ENCODE peak calls at places on chromosomes 3 and 15, in ten cellular contexts. One of them, this sample, is unnamed.

GRCh38 chr3:41148446-41148845 is 50.9 kb upstream of the CTNNB1 start:
- DNase-seq in GM12878: no peak
- DNase-seq in astrocyte of the cerebellum: peak
- DNase-seq in neural progenitor cell: no peak
- DNase-seq in ovary: no peak
- DNase-seq in A549: no peak
- DNase-seq in astrocyte of the spinal cord: peak
- DNase-seq in heart left ventricle: no peak
- DNase-seq in SK-N-SH: peak
- DNase-seq in psoas muscle: no peak
- DNase-seq in this sample: no peak

GRCh38 chr15:90648137-90649070 is 68.7 kb upstream of the BLM start:
- DNase-seq in astrocyte of the cerebellum: peak
- DNase-seq in heart left ventricle: peak
- DNase-seq in SK-N-SH: peak
- DNase-seq in ovary: no peak
- DNase-seq in A549: peak
- DNase-seq in GM12878: no peak
- DNase-seq in astrocyte of the spinal cord: peak
- DNase-seq in neural progenitor cell: peak
- DNase-seq in psoas muscle: peak
- DNase-seq in this sample: peak

GRCh38 chr3:27628029-27628750 is 93.9 kb downstream of the EOMES start:
- DNase-seq in A549: no peak
- DNase-seq in astrocyte of the spinal cord: no peak
- DNase-seq in GM12878: no peak
- DNase-seq in neural progenitor cell: no peak
- DNase-seq in psoas muscle: no peak
- DNase-seq in ovary: no peak
- DNase-seq in astrocyte of the cerebellum: no peak
- DNase-seq in heart left ventricle: no peak
- DNase-seq in SK-N-SH: no peak
- DNase-seq in this sample: no peak

GRCh38 chr3:136990826-136991225 is 33.0 kb downstream of the IL20RB start:
- DNase-seq in A549: no peak
- DNase-seq in ovary: no peak
- DNase-seq in GM12878: no peak
- DNase-seq in SK-N-SH: no peak
- DNase-seq in astrocyte of the cerebellum: no peak
- DNase-seq in psoas muscle: no peak
- DNase-seq in astrocyte of the spinal cord: no peak
- DNase-seq in neural progenitor cell: no peak
- DNase-seq in heart left ventricle: no peak
- DNase-seq in this sample: no peak

GRCh38 chr3:15271785-15272381 is 60.5 kb downstream of the SH3BP5 start:
- DNase-seq in neural progenitor cell: no peak
- DNase-seq in ovary: peak
- DNase-seq in heart left ventricle: peak
- DNase-seq in GM12878: peak
- DNase-seq in astrocyte of the cerebellum: no peak
- DNase-seq in SK-N-SH: no peak
- DNase-seq in psoas muscle: no peak
- DNase-seq in A549: no peak
- DNase-seq in astrocyte of the spinal cord: no peak
- DNase-seq in this sample: no peak

GRCh38 chr3:195075199-195075940 is 195.6 kb downstream of the XXYLT1 start:
- DNase-seq in neural progenitor cell: no peak
- DNase-seq in ovary: no peak
- DNase-seq in heart left ventricle: no peak
- DNase-seq in astrocyte of the cerebellum: no peak
- DNase-seq in astrocyte of the spinal cord: peak
- DNase-seq in SK-N-SH: no peak
- DNase-seq in psoas muscle: no peak
- DNase-seq in GM12878: no peak
- DNase-seq in A549: no peak
- DNase-seq in this sample: peak

GRCh38 chr3:48765376-48765775 is 48.4 kb upstream of the IP6K2 start:
- DNase-seq in heart left ventricle: no peak
- DNase-seq in neural progenitor cell: no peak
- DNase-seq in A549: peak
- DNase-seq in psoas muscle: no peak
- DNase-seq in astrocyte of the cerebellum: no peak
- DNase-seq in GM12878: no peak
- DNase-seq in SK-N-SH: peak
- DNase-seq in astrocyte of the spinal cord: no peak
- DNase-seq in ovary: no peak
- DNase-seq in this sample: peak

GRCh38 chr15:71921191-71921590 is 110.8 kb downstream of the NR2E3 start:
- DNase-seq in ovary: no peak
- DNase-seq in psoas muscle: no peak
- DNase-seq in astrocyte of the cerebellum: no peak
- DNase-seq in SK-N-SH: no peak
- DNase-seq in heart left ventricle: no peak
- DNase-seq in astrocyte of the spinal cord: no peak
- DNase-seq in GM12878: no peak
- DNase-seq in A549: no peak
- DNase-seq in neural progenitor cell: no peak
- DNase-seq in this sample: no peak

GRCh38 chr3:44926172-44926571 is 49.8 kb downstream of the ZDHHC3 start:
- DNase-seq in astrocyte of the spinal cord: no peak
- DNase-seq in ovary: no peak
- DNase-seq in A549: no peak
- DNase-seq in heart left ventricle: no peak
- DNase-seq in GM12878: no peak
- DNase-seq in astrocyte of the cerebellum: no peak
- DNase-seq in neural progenitor cell: peak
- DNase-seq in psoas muscle: no peak
- DNase-seq in SK-N-SH: no peak
- DNase-seq in this sample: no peak
- TF ChIP-seq CTCF in astrocyte of the spinal cord: no peak
- TF ChIP-seq CTCF in ovary: no peak
- TF ChIP-seq CTCF in A549: no peak
- TF ChIP-seq CTCF in heart left ventricle: no peak
- TF ChIP-seq CTCF in GM12878: no peak
- TF ChIP-seq CTCF in astrocyte of the cerebellum: no peak
- TF ChIP-seq CTCF in neural progenitor cell: peak
- TF ChIP-seq CTCF in psoas muscle: no peak
- TF ChIP-seq CTCF in SK-N-SH: peak
- TF ChIP-seq CTCF in this sample: no peak

GRCh38 chr15:63073497-63074172 is 31.1 kb downstream of the TPM1 start:
- DNase-seq in astrocyte of the spinal cord: peak
- DNase-seq in astrocyte of the cerebellum: no peak
- DNase-seq in heart left ventricle: no peak
- DNase-seq in GM12878: no peak
- DNase-seq in ovary: no peak
- DNase-seq in SK-N-SH: no peak
- DNase-seq in neural progenitor cell: no peak
- DNase-seq in psoas muscle: no peak
- DNase-seq in A549: peak
- DNase-seq in this sample: no peak

GRCh38 chr15:63077952-63078351 is 35.4 kb downstream of the TPM1 start:
- DNase-seq in SK-N-SH: no peak
- DNase-seq in astrocyte of the spinal cord: no peak
- DNase-seq in A549: no peak
- DNase-seq in psoas muscle: no peak
- DNase-seq in astrocyte of the cerebellum: no peak
- DNase-seq in heart left ventricle: no peak
- DNase-seq in neural progenitor cell: peak
- DNase-seq in ovary: no peak
- DNase-seq in GM12878: no peak
- DNase-seq in this sample: no peak

GRCh38 chr15:63076136-63077005 is 33.8 kb downstream of the TPM1 start:
- DNase-seq in neural progenitor cell: no peak
- DNase-seq in astrocyte of the spinal cord: peak
- DNase-seq in GM12878: no peak
- DNase-seq in heart left ventricle: no peak
- DNase-seq in A549: no peak
- DNase-seq in psoas muscle: no peak
- DNase-seq in SK-N-SH: no peak
- DNase-seq in ovary: no peak
- DNase-seq in astrocyte of the cerebellum: no peak
- DNase-seq in this sample: no peak

GRCh38 chr15:63072809-63073277 is 30.3 kb downstream of the TPM1 start:
- DNase-seq in psoas muscle: no peak
- DNase-seq in A549: peak
- DNase-seq in heart left ventricle: no peak
- DNase-seq in ovary: no peak
- DNase-seq in GM12878: no peak
- DNase-seq in neural progenitor cell: no peak
- DNase-seq in astrocyte of the cerebellum: no peak
- DNase-seq in SK-N-SH: no peak
- DNase-seq in astrocyte of the spinal cord: peak
- DNase-seq in this sample: peak

DNA sequence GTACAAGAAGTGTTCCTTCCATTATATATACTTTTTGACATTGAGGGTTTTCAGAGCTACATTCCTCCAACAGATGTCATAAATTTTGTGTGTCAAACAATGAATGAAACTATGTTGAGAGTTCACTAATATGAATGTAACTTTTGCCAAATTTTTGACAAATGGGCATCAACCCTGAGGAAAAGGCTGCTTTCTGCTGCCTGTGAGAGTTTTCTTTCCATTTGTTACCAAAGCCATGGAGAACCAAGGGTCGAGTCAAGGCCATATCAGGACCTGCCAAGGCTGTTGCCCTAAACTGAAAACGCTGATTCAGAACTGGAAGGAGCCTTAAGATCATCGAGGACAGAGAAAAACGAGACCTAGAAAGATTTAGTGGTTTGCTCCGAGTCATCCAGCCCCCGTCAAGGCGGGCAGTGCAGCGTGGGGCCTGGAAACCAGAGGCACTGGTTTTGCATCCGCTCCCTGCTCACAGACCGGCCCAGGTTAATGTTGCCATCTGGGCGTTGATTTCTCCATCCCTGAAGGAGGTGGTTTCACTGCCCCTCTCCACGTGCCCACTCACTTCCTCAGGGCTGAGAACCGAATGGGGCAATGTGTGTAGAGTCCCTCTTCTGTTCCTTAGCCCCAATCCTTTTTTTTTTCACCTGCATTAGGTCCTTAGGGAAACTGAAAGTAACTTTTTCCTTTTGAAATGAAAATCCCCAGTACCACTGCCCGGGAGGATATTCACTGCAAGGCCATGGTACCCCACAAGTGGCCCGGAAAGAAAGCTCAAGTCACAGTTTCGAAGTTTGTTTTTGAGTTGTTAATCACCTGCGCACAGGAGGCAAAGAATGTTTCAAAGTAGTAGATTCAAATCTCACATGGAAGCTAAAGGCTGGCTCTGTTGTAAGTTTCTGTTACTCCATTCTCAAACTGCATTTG is 32.8 kb downstream of the TPM1 start:
- DNase-seq in astrocyte of the spinal cord: peak
- DNase-seq in A549: no peak
- DNase-seq in GM12878: no peak
- DNase-seq in SK-N-SH: no peak
- DNase-seq in neural progenitor cell: no peak
- DNase-seq in heart left ventricle: no peak
- DNase-seq in ovary: no peak
- DNase-seq in astrocyte of the cerebellum: no peak
- DNase-seq in psoas muscle: no peak
- DNase-seq in this sample: peak
- H3K4me3 ChIP-seq in astrocyte of the spinal cord: no peak
- H3K4me3 ChIP-seq in A549: no peak
- H3K4me3 ChIP-seq in GM12878: no peak
- H3K4me3 ChIP-seq in SK-N-SH: no peak
- H3K4me3 ChIP-seq in neural progenitor cell: no peak
- H3K4me3 ChIP-seq in heart left ventricle: no peak
- H3K4me3 ChIP-seq in ovary: peak
- H3K4me3 ChIP-seq in astrocyte of the cerebellum: no peak
- H3K4me3 ChIP-seq in psoas muscle: no peak
- H3K4me3 ChIP-seq in this sample: no peak

GRCh38 chr3:44478606-44479094 is 1.2 kb upstream of the ZNF445 start:
- DNase-seq in A549: no peak
- DNase-seq in heart left ventricle: no peak
- DNase-seq in psoas muscle: no peak
- DNase-seq in ovary: no peak
- DNase-seq in astrocyte of the spinal cord: no peak
- DNase-seq in astrocyte of the cerebellum: no peak
- DNase-seq in GM12878: no peak
- DNase-seq in neural progenitor cell: no peak
- DNase-seq in SK-N-SH: no peak
- DNase-seq in this sample: no peak

GRCh38 chr3:44478055-44478468 is 592 bp upstream of the ZNF445 start:
- DNase-seq in neural progenitor cell: no peak
- DNase-seq in heart left ventricle: no peak
- DNase-seq in GM12878: no peak
- DNase-seq in A549: no peak
- DNase-seq in psoas muscle: no peak
- DNase-seq in ovary: no peak
- DNase-seq in astrocyte of the cerebellum: no peak
- DNase-seq in astrocyte of the spinal cord: no peak
- DNase-seq in SK-N-SH: no peak
- DNase-seq in this sample: no peak

GRCh38 chr3:44477312-44478030 is at the start of gene ZNF445:
- DNase-seq in psoas muscle: peak
- DNase-seq in A549: peak
- DNase-seq in SK-N-SH: peak
- DNase-seq in ovary: peak
- DNase-seq in neural progenitor cell: peak
- DNase-seq in GM12878: no peak
- DNase-seq in heart left ventricle: peak
- DNase-seq in astrocyte of the cerebellum: peak
- DNase-seq in astrocyte of the spinal cord: peak
- DNase-seq in this sample: peak

GRCh38 chr3:44476963-44477311 is 533 bp downstream of the ZNF445 start:
- DNase-seq in A549: no peak
- DNase-seq in psoas muscle: no peak
- DNase-seq in heart left ventricle: no peak
- DNase-seq in astrocyte of the cerebellum: no peak
- DNase-seq in ovary: no peak
- DNase-seq in GM12878: no peak
- DNase-seq in neural progenitor cell: no peak
- DNase-seq in astrocyte of the spinal cord: no peak
- DNase-seq in SK-N-SH: no peak
- DNase-seq in this sample: no peak

DNA sequence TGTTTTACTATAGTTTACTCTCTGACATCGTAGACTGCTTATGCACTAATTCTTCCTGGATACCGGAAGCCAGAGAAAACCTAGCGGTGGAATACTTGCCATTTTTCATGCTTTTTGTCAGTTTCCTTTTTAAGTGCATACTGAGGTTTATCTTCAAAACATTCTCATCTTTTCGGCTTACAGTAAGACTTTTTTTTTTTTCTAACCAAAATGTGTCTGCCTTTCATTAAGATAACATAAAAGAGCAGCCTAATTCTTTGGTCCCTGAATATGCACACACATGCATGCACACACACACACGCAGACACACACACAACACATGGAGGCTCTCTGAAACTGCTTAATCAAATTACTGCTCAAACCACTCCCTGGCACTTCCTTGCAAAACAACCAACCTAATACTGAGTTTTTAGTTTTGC is 1.3 kb downstream of the ZNF445 start:
- DNase-seq in SK-N-SH: peak
- DNase-seq in heart left ventricle: no peak
- DNase-seq in A549: no peak
- DNase-seq in GM12878: no peak
- DNase-seq in psoas muscle: no peak
- DNase-seq in ovary: no peak
- DNase-seq in astrocyte of the spinal cord: peak
- DNase-seq in astrocyte of the cerebellum: no peak
- DNase-seq in neural progenitor cell: no peak
- DNase-seq in this sample: peak
- TF ChIP-seq CTCF in SK-N-SH: no peak
- TF ChIP-seq CTCF in heart left ventricle: no peak
- TF ChIP-seq CTCF in A549: no peak
- TF ChIP-seq CTCF in GM12878: no peak
- TF ChIP-seq CTCF in psoas muscle: no peak
- TF ChIP-seq CTCF in ovary: no peak
- TF ChIP-seq CTCF in astrocyte of the spinal cord: no peak
- TF ChIP-seq CTCF in astrocyte of the cerebellum: no peak
- TF ChIP-seq CTCF in neural progenitor cell: no peak
- TF ChIP-seq CTCF in this sample: no peak

DNA sequence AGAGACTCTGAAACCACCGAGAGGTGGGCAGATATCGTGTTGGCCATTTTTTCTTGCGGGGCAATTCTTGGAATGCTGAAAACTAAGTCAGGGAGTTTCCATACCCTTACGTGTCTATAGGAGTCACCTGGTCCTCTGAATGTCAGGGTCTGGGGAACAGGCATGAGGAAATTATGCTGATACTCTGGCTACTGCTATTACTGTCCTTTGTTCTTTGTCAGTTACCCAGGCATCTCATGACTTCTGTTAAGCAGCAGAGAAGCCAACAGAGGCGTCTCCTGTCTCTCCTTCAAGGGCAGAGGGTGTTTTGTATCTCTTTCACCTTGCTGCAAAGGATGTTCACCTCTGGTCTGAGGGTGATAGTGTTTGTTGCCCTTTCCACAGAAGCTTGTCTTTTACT is 559.5 kb upstream of the CCDC54 start:
- DNase-seq in GM12878: no peak
- DNase-seq in astrocyte of the cerebellum: no peak
- DNase-seq in ovary: no peak
- DNase-seq in psoas muscle: no peak
- DNase-seq in astrocyte of the spinal cord: no peak
- DNase-seq in SK-N-SH: no peak
- DNase-seq in A549: no peak
- DNase-seq in heart left ventricle: no peak
- DNase-seq in neural progenitor cell: no peak
- DNase-seq in this sample: no peak
- H3K4me3 ChIP-seq in GM12878: no peak
- H3K4me3 ChIP-seq in astrocyte of the cerebellum: no peak
- H3K4me3 ChIP-seq in ovary: no peak
- H3K4me3 ChIP-seq in psoas muscle: no peak
- H3K4me3 ChIP-seq in astrocyte of the spinal cord: no peak
- H3K4me3 ChIP-seq in SK-N-SH: no peak
- H3K4me3 ChIP-seq in A549: no peak
- H3K4me3 ChIP-seq in heart left ventricle: no peak
- H3K4me3 ChIP-seq in neural progenitor cell: no peak
- H3K4me3 ChIP-seq in this sample: no peak

This sample was measured in cardiac fibroblast.